ENCODE peak calls at places on chromosome 16, in ten cellular contexts. Q is stimulated activated CD4-positive, alpha-beta T cell treated with anti-CD3 and anti-CD28 coated beads, Interleukin-12 subunit alpha, Interleukin-12 subunit beta, amount 100 ng/mL, for 4 hours; X is 8988T; I is kidney tubule cell; E is mucosa of gallbladder; T is NCI-H2171 treated with DMSO at 0.1 percent for 48 hours; Z is tibial artery; L is renal cortical epithelial cell; M is heart right ventricle; C is RPMI7951. V is an unnamed sample.
A peak's percentile ranks its signal among the peaks of the same experiment; 100 is the strongest.

GRCh38 chr16:57525761-57526160 is 10.6 kb downstream of the CCDC102A start:
- DNase-seq in Q (no peak), X (peak; percentile 37), I (peak; percentile 65), E (no peak), T (no peak), Z (no peak), L (peak; percentile 35), M (no peak), C (no peak), V (peak; percentile 93)

GRCh38 chr16:87661561-87661960 is 59.3 kb downstream of the JPH3 start:
- DNase-seq in Q (peak; percentile 8), X (no peak), I (peak; percentile 35), E (peak; percentile 29), T (no peak), Z (no peak), L (peak; percentile 18), M (peak; percentile 46), C (peak; percentile 44), V (peak; percentile 7)

GRCh38 chr16:84700518-84701277 is 898 bp downstream of the USP10 start:
- DNase-seq in Q (peak; percentile 28), X (no peak), I (peak; percentile 23), E (no peak), T (peak; percentile 15), Z (no peak), L (peak; percentile 33), M (no peak), C (peak; percentile 46), V (peak; percentile 15)

GRCh38 chr16:84362410-84362809 is 5.9 kb upstream of the ATP2C2 start:
- DNase-seq in Q (no peak), X (no peak), I (peak; percentile 25), E (no peak), T (peak; percentile 62), Z (no peak), L (peak; percentile 22), M (no peak), C (no peak), V (no peak)

GRCh38 chr16:87765473-87765775 is 362 bp downstream of the KLHDC4 start:
- DNase-seq in Q (no peak), X (no peak), I (peak; percentile 33), E (no peak), T (no peak), Z (no peak), L (no peak), M (peak; percentile 19), C (no peak), V (no peak)

GRCh38 chr16:65323655-65324237 is 201.9 kb upstream of the CDH11 start:
- DNase-seq in Q (no peak), X (no peak), I (no peak), E (no peak), T (no peak), Z (no peak), L (no peak), M (no peak), C (no peak), V (no peak)

GRCh38 chr16:77271532-77272426 is 72.6 kb downstream of the SYCE1L start:
- DNase-seq in Q (no peak), X (no peak), I (no peak), E (no peak), T (no peak), Z (no peak), L (no peak), M (no peak), C (no peak), V (peak; percentile 79)

GRCh38 chr16:75580-76501 is 2.2 kb upstream of the MPG start:
- DNase-seq in Q (no peak), X (peak; percentile 59), I (peak; percentile 37), E (peak; percentile 62), T (no peak), Z (peak; percentile 91), L (peak; percentile 24), M (peak; percentile 84), C (peak; percentile 91), V (peak; percentile 74)

GRCh38 chr16:1530883-1531637 is 2.4 kb upstream of the TMEM204 start:
- DNase-seq in Q (no peak), X (no peak), I (no peak), E (peak; percentile 75), T (no peak), Z (peak; percentile 74), L (no peak), M (peak; percentile 77), C (peak; percentile 77), V (peak; percentile 15)

GRCh38 chr16:84267380-84267779 is 27.3 kb upstream of the WFDC1 start:
- DNase-seq in Q (no peak), X (no peak), I (no peak), E (no peak), T (no peak), Z (no peak), L (no peak), M (no peak), C (no peak), V (no peak)

GRCh38 chr16:29810699-29811169 is 1.3 kb upstream of the PRRT2 start:
- DNase-seq in Q (no peak), X (no peak), I (no peak), E (no peak), T (peak; percentile 55), Z (no peak), L (no peak), M (no peak), C (no peak), V (no peak)

GRCh38 chr16:82470506-82471196 is 156.1 kb upstream of the CDH13 start:
- DNase-seq in Q (no peak), X (no peak), I (no peak), E (no peak), T (peak; percentile 88), Z (no peak), L (peak; percentile 16), M (no peak), C (no peak), V (no peak)